ENCODE peak calls at places on chromosomes 1 and 21, in five cellular contexts. One of them, this sample, is unnamed.

GRCh38 chr21:17802568-17802967 is 16.6 kb downstream of the C21orf91 start:
- DNase-seq in psoas muscle: no peak
- DNase-seq in left lung: no peak
- DNase-seq in gastrocnemius medialis: no peak
- DNase-seq in CD8-positive, alpha-beta memory T cell: no peak
- DNase-seq in this sample: no peak

GRCh38 chr21:31282095-31282709 is 61.9 kb downstream of the TIAM1 start:
- DNase-seq in psoas muscle: no peak
- DNase-seq in left lung: no peak
- DNase-seq in gastrocnemius medialis: peak; percentile 15
- DNase-seq in CD8-positive, alpha-beta memory T cell: no peak
- DNase-seq in this sample: peak; percentile 17

GRCh38 chr1:155379180-155379876 is 58.6 kb downstream of the RUSC1 start:
- DNase-seq in psoas muscle: no peak
- DNase-seq in left lung: no peak
- DNase-seq in gastrocnemius medialis: no peak
- DNase-seq in CD8-positive, alpha-beta memory T cell: peak; percentile 6
- DNase-seq in this sample: no peak

GRCh38 chr21:38354231-38354630 is 97.4 kb downstream of the KCNJ15 start:
- DNase-seq in psoas muscle: no peak
- DNase-seq in left lung: no peak
- DNase-seq in gastrocnemius medialis: no peak
- DNase-seq in CD8-positive, alpha-beta memory T cell: no peak
- DNase-seq in this sample: no peak

GRCh38 chr1:89894210-89894668 is 73.4 kb downstream of the LRRC8D start:
- DNase-seq in psoas muscle: no peak
- DNase-seq in left lung: no peak
- DNase-seq in gastrocnemius medialis: no peak
- DNase-seq in CD8-positive, alpha-beta memory T cell: no peak
- DNase-seq in this sample: no peak

GRCh38 chr21:45767071-45768006 is 123.8 kb downstream of the PCBP3 start:
- DNase-seq in psoas muscle: no peak
- DNase-seq in left lung: no peak
- DNase-seq in gastrocnemius medialis: no peak
- DNase-seq in CD8-positive, alpha-beta memory T cell: peak; percentile 65
- DNase-seq in this sample: no peak

GRCh38 chr1:154419620-154420020 is 14.5 kb downstream of the IL6R start:
- DNase-seq in psoas muscle: peak; percentile 96
- DNase-seq in left lung: peak; percentile 89
- DNase-seq in gastrocnemius medialis: peak; percentile 98
- DNase-seq in CD8-positive, alpha-beta memory T cell: peak; percentile 40
- DNase-seq in this sample: peak; percentile 88

GRCh38 chr1:111920221-111921024 is 69.0 kb downstream of the KCND3 start:
- DNase-seq in psoas muscle: peak; percentile 53
- DNase-seq in left lung: no peak
- DNase-seq in gastrocnemius medialis: peak; percentile 55
- DNase-seq in CD8-positive, alpha-beta memory T cell: no peak
- DNase-seq in this sample: peak; percentile 38

GRCh38 chr1:42479621-42480020 is 16.5 kb downstream of the CCDC30 start:
- DNase-seq in psoas muscle: no peak
- DNase-seq in left lung: no peak
- DNase-seq in gastrocnemius medialis: no peak
- DNase-seq in CD8-positive, alpha-beta memory T cell: no peak
- DNase-seq in this sample: no peak

GRCh38 chr1:107622975-107623374 is 342.0 kb downstream of the VAV3 start:
- DNase-seq in psoas muscle: no peak
- DNase-seq in left lung: no peak
- DNase-seq in gastrocnemius medialis: no peak
- DNase-seq in CD8-positive, alpha-beta memory T cell: no peak
- DNase-seq in this sample: no peak

GRCh38 chr21:15754640-15755039 is 24.9 kb downstream of the USP25 start:
- DNase-seq in psoas muscle: no peak
- DNase-seq in left lung: no peak
- DNase-seq in gastrocnemius medialis: no peak
- DNase-seq in CD8-positive, alpha-beta memory T cell: no peak
- DNase-seq in this sample: no peak

GRCh38 chr1:93735722-93736121 is 54.1 kb upstream of the BCAR3 start:
- DNase-seq in psoas muscle: no peak
- DNase-seq in left lung: no peak
- DNase-seq in gastrocnemius medialis: no peak
- DNase-seq in CD8-positive, alpha-beta memory T cell: no peak
- DNase-seq in this sample: no peak

GRCh38 chr1:41368384-41368783 is 7.2 kb downstream of the FOXO6 start:
- DNase-seq in psoas muscle: peak; percentile 32
- DNase-seq in left lung: no peak
- DNase-seq in gastrocnemius medialis: no peak
- DNase-seq in CD8-positive, alpha-beta memory T cell: no peak
- DNase-seq in this sample: no peak

GRCh38 chr1:66275083-66275482 is 258.9 kb upstream of the SGIP1 start:
- DNase-seq in psoas muscle: no peak
- DNase-seq in left lung: no peak
- DNase-seq in gastrocnemius medialis: no peak
- DNase-seq in CD8-positive, alpha-beta memory T cell: peak; percentile 40
- DNase-seq in this sample: no peak

GRCh38 chr1:24727490-24728214 is 17.6 kb upstream of the CLIC4 start:
- DNase-seq in psoas muscle: peak; percentile 63
- DNase-seq in left lung: peak; percentile 87
- DNase-seq in gastrocnemius medialis: peak; percentile 32
- DNase-seq in CD8-positive, alpha-beta memory T cell: no peak
- DNase-seq in this sample: peak; percentile 73

GRCh38 chr1:156073740-156074139 is 8.5 kb downstream of the MEX3A start:
- DNase-seq in psoas muscle: no peak
- DNase-seq in left lung: no peak
- DNase-seq in gastrocnemius medialis: no peak
- DNase-seq in CD8-positive, alpha-beta memory T cell: no peak
- DNase-seq in this sample: no peak

GRCh38 chr1:3774503-3775247 is 2.1 kb downstream of the SMIM1 start:
- DNase-seq in psoas muscle: peak; percentile 55
- DNase-seq in left lung: peak; percentile 46
- DNase-seq in gastrocnemius medialis: no peak
- DNase-seq in CD8-positive, alpha-beta memory T cell: no peak
- DNase-seq in this sample: no peak
- H3K4me3 ChIP-seq in psoas muscle: no peak overlapping the region
- H3K4me3 ChIP-seq in left lung: no peak overlapping the region
- H3K4me3 ChIP-seq in gastrocnemius medialis: no peak overlapping the region
- H3K4me3 ChIP-seq in CD8-positive, alpha-beta memory T cell: no peak overlapping the region
- H3K4me3 ChIP-seq in this sample: no peak overlapping the region

GRCh38 chr1:67769633-67770256 is 63.5 kb downstream of the GNG12 start:
- DNase-seq in psoas muscle: no peak
- DNase-seq in left lung: no peak
- DNase-seq in gastrocnemius medialis: no peak
- DNase-seq in CD8-positive, alpha-beta memory T cell: no peak
- DNase-seq in this sample: no peak

GRCh38 chr1:67766117-67766978 is 66.9 kb downstream of the GNG12 start:
- DNase-seq in psoas muscle: no peak
- DNase-seq in left lung: no peak
- DNase-seq in gastrocnemius medialis: peak; percentile 16
- DNase-seq in CD8-positive, alpha-beta memory T cell: peak; percentile 40
- DNase-seq in this sample: no peak

GRCh38 chr1:67771152-67771551 is 62.1 kb downstream of the GNG12 start:
- DNase-seq in psoas muscle: no peak
- DNase-seq in left lung: no peak
- DNase-seq in gastrocnemius medialis: no peak
- DNase-seq in CD8-positive, alpha-beta memory T cell: no peak
- DNase-seq in this sample: no peak

GRCh38 chr1:67767103-67767502 is 66.2 kb downstream of the GNG12 start:
- DNase-seq in psoas muscle: no peak
- DNase-seq in left lung: no peak
- DNase-seq in gastrocnemius medialis: no peak
- DNase-seq in CD8-positive, alpha-beta memory T cell: no peak
- DNase-seq in this sample: no peak

GRCh38 chr1:67768480-67768879 is 64.8 kb downstream of the GNG12 start:
- DNase-seq in psoas muscle: no peak
- DNase-seq in left lung: no peak
- DNase-seq in gastrocnemius medialis: no peak
- DNase-seq in CD8-positive, alpha-beta memory T cell: no peak
- DNase-seq in this sample: no peak
- H3K4me1 ChIP-seq in psoas muscle: no peaks in the 10 kb centered on the region
- H3K4me1 ChIP-seq in left lung: no peaks in the 10 kb centered on the region
- H3K4me1 ChIP-seq in gastrocnemius medialis: peaks cover 6% of the 10 kb centered on the region
- H3K4me1 ChIP-seq in CD8-positive, alpha-beta memory T cell: no peaks in the 10 kb centered on the region
- H3K4me1 ChIP-seq in this sample: peaks cover 32% of the 10 kb centered on the region

GRCh38 chr1:102183711-102184110 is 187.0 kb upstream of the OLFM3 start:
- DNase-seq in psoas muscle: no peak
- DNase-seq in left lung: no peak
- DNase-seq in gastrocnemius medialis: no peak
- DNase-seq in CD8-positive, alpha-beta memory T cell: no peak
- DNase-seq in this sample: no peak

GRCh38 chr1:102182603-102183260 is 186.0 kb upstream of the OLFM3 start:
- DNase-seq in psoas muscle: no peak
- DNase-seq in left lung: no peak
- DNase-seq in gastrocnemius medialis: no peak
- DNase-seq in CD8-positive, alpha-beta memory T cell: no peak
- DNase-seq in this sample: no peak

GRCh38 chr1:102178483-102178882 is 181.8 kb upstream of the OLFM3 start:
- DNase-seq in psoas muscle: no peak
- DNase-seq in left lung: no peak
- DNase-seq in gastrocnemius medialis: no peak
- DNase-seq in CD8-positive, alpha-beta memory T cell: no peak
- DNase-seq in this sample: no peak

GRCh38 chr1:102184477-102184876 is 187.8 kb upstream of the OLFM3 start:
- DNase-seq in psoas muscle: no peak
- DNase-seq in left lung: no peak
- DNase-seq in gastrocnemius medialis: no peak
- DNase-seq in CD8-positive, alpha-beta memory T cell: no peak
- DNase-seq in this sample: no peak

GRCh38 chr1:102181341-102181740 is 184.6 kb upstream of the OLFM3 start:
- DNase-seq in psoas muscle: no peak
- DNase-seq in left lung: no peak
- DNase-seq in gastrocnemius medialis: no peak
- DNase-seq in CD8-positive, alpha-beta memory T cell: no peak
- DNase-seq in this sample: no peak
- H3K4me3 ChIP-seq in psoas muscle: no peak overlapping the region
- H3K4me3 ChIP-seq in left lung: no peak overlapping the region
- H3K4me3 ChIP-seq in gastrocnemius medialis: no peak overlapping the region
- H3K4me3 ChIP-seq in CD8-positive, alpha-beta memory T cell: no peak overlapping the region
- H3K4me3 ChIP-seq in this sample: no peak overlapping the region

DNA sequence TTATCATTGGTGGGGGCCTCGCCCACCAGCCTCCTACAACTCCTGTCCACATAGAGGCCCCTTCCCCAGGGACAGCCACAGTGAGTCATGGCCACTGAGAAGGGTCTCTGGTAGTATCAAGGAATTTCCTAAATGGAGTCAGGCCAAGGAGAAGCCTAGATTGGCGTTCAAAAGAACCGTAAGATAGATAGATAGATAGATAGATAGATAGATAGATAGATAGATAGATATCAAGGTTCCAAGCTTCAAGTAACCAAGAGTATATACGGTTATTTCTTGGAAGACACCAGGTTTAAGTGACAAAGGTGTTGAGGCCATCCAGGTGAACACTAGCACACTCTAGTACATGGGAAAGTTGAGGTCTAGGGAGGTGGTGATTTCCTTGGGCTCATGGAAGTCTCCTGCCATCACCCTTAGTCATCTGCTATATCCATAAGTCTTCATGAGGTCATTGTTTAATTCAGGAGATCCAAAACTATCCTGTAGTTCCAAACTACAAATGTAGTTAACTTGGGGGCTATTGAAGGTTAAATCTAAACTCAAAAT is 121.5 kb downstream of the SYT2 start:
- DNase-seq in psoas muscle: no peak
- DNase-seq in left lung: no peak
- DNase-seq in gastrocnemius medialis: no peak
- DNase-seq in CD8-positive, alpha-beta memory T cell: no peak
- DNase-seq in this sample: no peak
- H3K4me1 ChIP-seq in psoas muscle: peaks cover 63% of the 10 kb centered on the region
- H3K4me1 ChIP-seq in left lung: no peaks in the 10 kb centered on the region
- H3K4me1 ChIP-seq in gastrocnemius medialis: peaks cover 69% of the 10 kb centered on the region
- H3K4me1 ChIP-seq in CD8-positive, alpha-beta memory T cell: no peaks in the 10 kb centered on the region
- H3K4me1 ChIP-seq in this sample: peaks cover 100% of the 10 kb centered on the region

DNA sequence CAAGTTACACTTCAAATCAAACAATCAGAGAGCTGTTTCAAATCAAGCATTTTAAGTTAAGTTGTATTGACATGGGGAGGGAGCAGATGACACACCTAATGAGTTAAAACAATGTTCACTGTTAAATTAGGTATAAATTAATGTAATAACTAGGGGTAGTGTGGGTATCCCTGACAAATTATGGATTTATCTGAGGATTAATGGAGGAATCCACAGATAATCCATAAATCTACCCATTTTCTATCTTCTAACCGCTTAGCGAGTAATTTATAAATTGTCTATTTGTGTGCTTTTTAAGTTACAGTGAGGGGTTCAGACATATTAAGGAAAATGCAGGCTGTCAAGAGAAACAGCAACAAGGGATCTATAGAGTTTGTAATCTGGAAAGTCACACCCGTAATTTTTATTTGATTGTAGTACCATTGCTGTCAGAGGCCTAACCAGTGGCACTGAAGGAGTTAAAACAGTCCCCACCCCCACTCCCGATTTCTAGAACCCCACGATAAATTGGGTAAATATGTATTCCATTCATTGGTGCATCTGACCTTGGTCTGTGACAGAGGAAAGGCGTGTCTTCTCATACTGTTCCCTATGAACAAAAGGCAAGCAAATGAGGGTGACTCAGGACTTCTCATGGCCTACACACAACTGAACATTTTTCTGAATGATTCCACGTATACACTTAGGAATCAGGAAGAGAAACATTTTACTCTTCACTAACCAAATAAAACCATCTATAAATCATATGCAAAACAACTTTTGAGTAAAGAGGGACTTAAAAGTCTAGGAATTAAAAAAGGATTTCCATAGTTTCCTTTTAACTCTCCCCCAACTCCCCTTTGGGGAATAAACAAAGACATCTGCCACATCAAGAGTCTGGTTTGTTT is 7.4 kb downstream of the IRF2BP2 start:
- DNase-seq in psoas muscle: no peak
- DNase-seq in left lung: no peak
- DNase-seq in gastrocnemius medialis: no peak
- DNase-seq in CD8-positive, alpha-beta memory T cell: no peak
- DNase-seq in this sample: no peak
- H3K4me3 ChIP-seq in psoas muscle: peak overlapping the region; percentile 90
- H3K4me3 ChIP-seq in left lung: peak overlapping the region; percentile 8
- H3K4me3 ChIP-seq in gastrocnemius medialis: peak overlapping the region; percentile 62
- H3K4me3 ChIP-seq in CD8-positive, alpha-beta memory T cell: peak overlapping the region; percentile 20
- H3K4me3 ChIP-seq in this sample: peak overlapping the region; percentile 87

This sample was measured in left ventricle myocardium inferior.